ENCODE peak calls at places on chromosomes 7 and 10, in nine cellular contexts. M is CD8-positive, alpha-beta T cell; O is dorsolateral prefrontal cortex; T is fibroblast of lung; S is thoracic aorta; R is choroid plexus epithelial cell; Y is adrenal gland; P is fibroblast of mammary gland; A is A549. W is an unnamed sample.

GRCh38 chr7:156616269-156617202 is 24.0 kb upstream of the RNF32 start:
- DNase-seq in M (no peak), O (no peak), T (peak; percentile 44), S (no peak), R (peak; percentile 11), Y (no peak), P (no peak), A (no peak), W (no peak)

GRCh38 chr10:69213601-69214311 is 6.4 kb upstream of the HKDC1 start:
- DNase-seq in M (no peak), O (no peak), T (peak; percentile 65), S (no peak), R (no peak), Y (no peak), P (no peak), A (no peak), W (no peak)

GRCh38 chr10:68668972-68669371 is 52.1 kb upstream of the CCAR1 start:
- DNase-seq in M (no peak), O (no peak), T (no peak), S (no peak), R (no peak), Y (no peak), P (no peak), A (no peak), W (no peak)

GRCh38 chr7:28364082-28364481 is 48.2 kb upstream of the CREB5 start:
- DNase-seq in M (no peak), O (no peak), T (no peak), S (no peak), R (no peak), Y (no peak), P (peak; percentile 25), A (no peak), W (peak; percentile 5)

GRCh38 chr10:88934900-88935672 is 17.5 kb downstream of the ACTA2 start:
- DNase-seq in M (peak; percentile 78), O (peak; percentile 61), T (peak; percentile 89), S (no peak), R (peak; percentile 93), Y (peak; percentile 71), P (peak; percentile 86), A (peak; percentile 59), W (peak; percentile 89)

GRCh38 chr10:98425511-98426352 is 10.8 kb upstream of the PYROXD2 start:
- DNase-seq in M (peak; percentile 54), O (no peak), T (peak; percentile 39), S (no peak), R (peak; percentile 65), Y (no peak), P (peak; percentile 47), A (peak; percentile 64), W (peak; percentile 59)

GRCh38 chr7:30464231-30464660 is 14.3 kb downstream of the NOD1 start:
- DNase-seq in M (no peak), O (no peak), T (no peak), S (no peak), R (no peak), Y (no peak), P (peak; percentile 64), A (no peak), W (no peak)

GRCh38 chr7:132077986-132078385 is 498.3 kb downstream of the PLXNA4 start:
- DNase-seq in M (no peak), O (no peak), T (peak; percentile 91), S (no peak), R (no peak), Y (no peak), P (peak; percentile 28), A (no peak), W (no peak)

GRCh38 chr7:24381919-24382505 is 98.0 kb downstream of the NPY start:
- DNase-seq in M (no peak), O (no peak), T (peak; percentile 27), S (no peak), R (peak; percentile 47), Y (no peak), P (peak; percentile 27), A (peak; percentile 37), W (peak; percentile 45)

GRCh38 chr7:12458520-12459131 is 55.0 kb upstream of the VWDE start:
- DNase-seq in M (no peak), O (no peak), T (peak; percentile 59), S (no peak), R (peak; percentile 73), Y (no peak), P (peak; percentile 43), A (peak; percentile 43), W (peak; percentile 57)

GRCh38 chr10:95814011-95814727 is 58.2 kb downstream of the ENTPD1 start:
- DNase-seq in M (no peak), O (no peak), T (peak; percentile 74), S (no peak), R (peak; percentile 92), Y (no peak), P (peak; percentile 75), A (no peak), W (peak; percentile 75)

GRCh38 chr7:4797858-4798705 is 22.7 kb downstream of the AP5Z1 start:
- DNase-seq in M (peak; percentile 76), O (peak; percentile 79), T (peak; percentile 29), S (no peak), R (peak; percentile 33), Y (peak; percentile 44), P (peak; percentile 37), A (peak; percentile 73), W (peak; percentile 32)

GRCh38 chr7:152130658-152131590 is 105.5 kb downstream of the GALNT11 start:
- DNase-seq in M (no peak), O (no peak), T (no peak), S (no peak), R (no peak), Y (no peak), P (no peak), A (no peak), W (no peak)

GRCh38 chr10:70303731-70304130 is 19.9 kb upstream of the NPFFR1 start:
- DNase-seq in M (no peak), O (no peak), T (no peak), S (no peak), R (no peak), Y (no peak), P (no peak), A (no peak), W (no peak)

GRCh38 chr10:98030991-98031431 is 590 bp upstream of the CRTAC1 start:
- DNase-seq in M (no peak), O (peak; percentile 61), T (no peak), S (no peak), R (no peak), Y (no peak), P (no peak), A (no peak), W (no peak)

GRCh38 chr7:19621740-19622139 is 87.1 kb downstream of the POLR1F start:
- DNase-seq in M (no peak), O (no peak), T (no peak), S (no peak), R (peak; percentile 76), Y (no peak), P (peak; percentile 70), A (no peak), W (peak; percentile 30)

GRCh38 chr10:49185213-49185612 is 3.0 kb downstream of the TMEM273 start:
- DNase-seq in M (no peak), O (no peak), T (no peak), S (no peak), R (no peak), Y (no peak), P (no peak), A (no peak), W (no peak)

GRCh38 chr10:49186613-49187012 is 1.6 kb downstream of the TMEM273 start:
- DNase-seq in M (no peak), O (no peak), T (no peak), S (no peak), R (no peak), Y (no peak), P (no peak), A (no peak), W (no peak)

GRCh38 chr10:49189422-49189821 is 1.2 kb upstream of the TMEM273 start:
- DNase-seq in M (no peak), O (no peak), T (no peak), S (no peak), R (no peak), Y (no peak), P (no peak), A (no peak), W (no peak)

GRCh38 chr10:49187044-49187484 is 1.1 kb downstream of the TMEM273 start:
- DNase-seq in M (no peak), O (peak; percentile 40), T (no peak), S (no peak), R (no peak), Y (no peak), P (no peak), A (no peak), W (no peak)

DNA sequence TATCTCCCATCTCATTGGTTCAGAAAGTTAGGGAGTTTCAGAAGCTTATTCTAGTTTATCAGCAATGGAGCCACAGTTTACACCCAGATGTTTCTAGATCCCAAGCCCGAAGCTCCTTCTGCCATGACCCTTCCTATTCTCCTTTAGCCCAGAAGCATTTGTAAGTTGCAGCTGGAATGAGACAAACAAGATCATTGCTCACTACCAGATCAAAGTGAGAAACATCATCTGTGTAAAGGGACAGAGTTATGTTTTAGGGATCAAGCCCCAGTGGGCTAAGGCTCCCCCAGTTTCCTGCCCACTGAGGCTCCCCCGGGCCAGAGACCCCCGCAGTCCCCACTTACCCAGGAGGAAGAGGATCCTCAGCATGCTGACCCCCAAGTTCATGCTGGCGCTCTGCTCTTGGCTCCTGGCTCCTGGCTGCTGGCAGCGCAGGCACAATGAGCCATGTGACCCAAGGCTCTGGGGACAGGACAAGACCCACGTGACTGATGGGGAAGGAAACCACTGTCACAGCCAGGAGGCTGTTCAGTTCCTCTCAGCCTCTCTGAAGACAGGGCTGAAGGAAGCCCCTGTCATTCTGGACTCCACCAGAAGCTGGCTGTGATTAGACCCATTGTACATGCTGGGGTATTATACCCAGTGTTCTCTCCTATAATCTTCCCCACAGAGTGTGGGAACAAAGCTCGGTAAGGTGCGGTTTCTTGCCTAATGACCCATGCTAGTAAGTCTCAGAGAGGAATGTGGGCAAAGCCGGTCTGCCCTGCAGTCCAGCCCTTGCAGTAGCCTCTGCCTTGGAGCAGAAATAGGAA is at the start of gene TMEM273:
- DNase-seq in M (no peak), O (peak; percentile 86), T (no peak), S (no peak), R (no peak), Y (peak; percentile 59), P (no peak), A (no peak), W (no peak)
- H3K4me3 ChIP-seq in M (no peak within 1 kb of the TSS), O (peak within 1 kb of the TSS; percentile 48), T (no peak within 1 kb of the TSS), S (peak within 1 kb of the TSS; percentile 56), R (no peak within 1 kb of the TSS), Y (no peak within 1 kb of the TSS), P (no peak within 1 kb of the TSS), A (no peak within 1 kb of the TSS), W (no peak within 1 kb of the TSS)

GRCh38 chr7:100049441-100050291 is at the start of gene ZSCAN21:
- DNase-seq in M (peak; percentile 91), O (peak; percentile 92), T (peak; percentile 84), S (peak; percentile 60), R (peak; percentile 86), Y (peak; percentile 87), P (peak; percentile 83), A (peak; percentile 88), W (peak; percentile 85)
- TF ChIP-seq CTCF in M (no peak), O (no peak), T (peak; percentile 21), S (no peak), R (no peak), Y (no peak), P (no peak), A (peak; percentile 20), W (peak; percentile 26)

GRCh38 chr7:35261476-35262285 is 7.8 kb upstream of the TBX20 start:
- DNase-seq in M (no peak), O (no peak), T (no peak), S (no peak), R (no peak), Y (no peak), P (no peak), A (no peak), W (no peak)
- H3K4me3 ChIP-seq in M (no peak overlapping the region), O (no peak overlapping the region), T (no peak overlapping the region), S (no peak overlapping the region), R (no peak overlapping the region), Y (no peak overlapping the region), P (no peak overlapping the region), A (no peak overlapping the region), W (no peak overlapping the region)

GRCh38 chr7:23105644-23106490 is at the start of gene KLHL7:
- DNase-seq in M (peak; percentile 97), O (peak; percentile 98), T (peak; percentile 88), S (peak; percentile 89), R (peak; percentile 89), Y (peak; percentile 97), P (peak; percentile 84), A (peak; percentile 76), W (peak; percentile 96)
- TF ChIP-seq CTCF in M (no peak), O (no peak), T (peak; percentile 30), S (no peak), R (peak; percentile 55), Y (peak; percentile 18), P (peak; percentile 17), A (no peak), W (peak; percentile 16)

W was measured in epithelial cell of esophagus.